ENCODE peak calls at places on chromosomes 6 and 20, in nine cellular contexts. One of them, this sample, is unnamed.

GRCh38 chr6:158057213-158057987 is 75.7 kb downstream of the SYNJ2 start:
- DNase-seq in non-pigmented ciliary epithelial cell: peak
- DNase-seq in fibroblast of pulmonary artery: peak
- DNase-seq in KBM-7: peak
- DNase-seq in heart right ventricle: no peak
- DNase-seq in nucleus accumbens: no peak
- DNase-seq in activated CD4-positive, alpha-beta T cell treated with anti-CD3 and anti-CD28 coated beads, Interleukin-2, amount 10 ng/mL, durations not matched to agents 7 days and 5 days: no peak
- DNase-seq in testis: no peak
- DNase-seq in NCI-H1092 treated with DMSO at 0.1 percent for 48 hours: no peak
- DNase-seq in this sample: no peak

GRCh38 chr6:56573142-56573541 is 69.5 kb downstream of the DST start:
- DNase-seq in non-pigmented ciliary epithelial cell: no peak
- DNase-seq in fibroblast of pulmonary artery: no peak
- DNase-seq in KBM-7: no peak
- DNase-seq in heart right ventricle: no peak
- DNase-seq in nucleus accumbens: no peak
- DNase-seq in activated CD4-positive, alpha-beta T cell treated with anti-CD3 and anti-CD28 coated beads, Interleukin-2, amount 10 ng/mL, durations not matched to agents 7 days and 5 days: no peak
- DNase-seq in testis: no peak
- DNase-seq in NCI-H1092 treated with DMSO at 0.1 percent for 48 hours: no peak
- DNase-seq in this sample: no peak

GRCh38 chr20:18138639-18139583 is 1.2 kb downstream of the KAT14 start:
- DNase-seq in non-pigmented ciliary epithelial cell: no peak
- DNase-seq in fibroblast of pulmonary artery: no peak
- DNase-seq in KBM-7: peak
- DNase-seq in heart right ventricle: no peak
- DNase-seq in nucleus accumbens: no peak
- DNase-seq in activated CD4-positive, alpha-beta T cell treated with anti-CD3 and anti-CD28 coated beads, Interleukin-2, amount 10 ng/mL, durations not matched to agents 7 days and 5 days: no peak
- DNase-seq in testis: no peak
- DNase-seq in NCI-H1092 treated with DMSO at 0.1 percent for 48 hours: no peak
- DNase-seq in this sample: no peak

GRCh38 chr6:37547564-37548061 is 47.9 kb upstream of the CCDC167 start:
- DNase-seq in non-pigmented ciliary epithelial cell: no peak
- DNase-seq in fibroblast of pulmonary artery: peak
- DNase-seq in KBM-7: no peak
- DNase-seq in heart right ventricle: peak
- DNase-seq in nucleus accumbens: no peak
- DNase-seq in activated CD4-positive, alpha-beta T cell treated with anti-CD3 and anti-CD28 coated beads, Interleukin-2, amount 10 ng/mL, durations not matched to agents 7 days and 5 days: peak
- DNase-seq in testis: peak
- DNase-seq in NCI-H1092 treated with DMSO at 0.1 percent for 48 hours: peak
- DNase-seq in this sample: peak

GRCh38 chr6:27238010-27238983 is 9.2 kb upstream of the PRSS16 start:
- DNase-seq in non-pigmented ciliary epithelial cell: no peak
- DNase-seq in fibroblast of pulmonary artery: peak
- DNase-seq in KBM-7: no peak
- DNase-seq in heart right ventricle: no peak
- DNase-seq in nucleus accumbens: no peak
- DNase-seq in activated CD4-positive, alpha-beta T cell treated with anti-CD3 and anti-CD28 coated beads, Interleukin-2, amount 10 ng/mL, durations not matched to agents 7 days and 5 days: no peak
- DNase-seq in testis: no peak
- DNase-seq in NCI-H1092 treated with DMSO at 0.1 percent for 48 hours: no peak
- DNase-seq in this sample: no peak

GRCh38 chr6:158799051-158799792 is 19.9 kb downstream of the EZR start:
- DNase-seq in non-pigmented ciliary epithelial cell: no peak
- DNase-seq in fibroblast of pulmonary artery: peak
- DNase-seq in KBM-7: no peak
- DNase-seq in heart right ventricle: peak
- DNase-seq in nucleus accumbens: no peak
- DNase-seq in activated CD4-positive, alpha-beta T cell treated with anti-CD3 and anti-CD28 coated beads, Interleukin-2, amount 10 ng/mL, durations not matched to agents 7 days and 5 days: no peak
- DNase-seq in testis: no peak
- DNase-seq in NCI-H1092 treated with DMSO at 0.1 percent for 48 hours: peak
- DNase-seq in this sample: no peak

GRCh38 chr20:24616258-24617079 is 147.0 kb downstream of the SYNDIG1 start:
- DNase-seq in non-pigmented ciliary epithelial cell: no peak
- DNase-seq in fibroblast of pulmonary artery: no peak
- DNase-seq in KBM-7: no peak
- DNase-seq in heart right ventricle: no peak
- DNase-seq in nucleus accumbens: no peak
- DNase-seq in activated CD4-positive, alpha-beta T cell treated with anti-CD3 and anti-CD28 coated beads, Interleukin-2, amount 10 ng/mL, durations not matched to agents 7 days and 5 days: no peak
- DNase-seq in testis: no peak
- DNase-seq in NCI-H1092 treated with DMSO at 0.1 percent for 48 hours: no peak
- DNase-seq in this sample: no peak

GRCh38 chr6:16301511-16301910 is 63.1 kb downstream of the GMPR start:
- DNase-seq in non-pigmented ciliary epithelial cell: no peak
- DNase-seq in fibroblast of pulmonary artery: no peak
- DNase-seq in KBM-7: no peak
- DNase-seq in heart right ventricle: no peak
- DNase-seq in nucleus accumbens: no peak
- DNase-seq in activated CD4-positive, alpha-beta T cell treated with anti-CD3 and anti-CD28 coated beads, Interleukin-2, amount 10 ng/mL, durations not matched to agents 7 days and 5 days: no peak
- DNase-seq in testis: no peak
- DNase-seq in NCI-H1092 treated with DMSO at 0.1 percent for 48 hours: no peak
- DNase-seq in this sample: no peak

GRCh38 chr20:17934141-17934862 is 34.3 kb downstream of the SNX5 start:
- DNase-seq in non-pigmented ciliary epithelial cell: no peak
- DNase-seq in fibroblast of pulmonary artery: no peak
- DNase-seq in KBM-7: no peak
- DNase-seq in heart right ventricle: no peak
- DNase-seq in nucleus accumbens: no peak
- DNase-seq in activated CD4-positive, alpha-beta T cell treated with anti-CD3 and anti-CD28 coated beads, Interleukin-2, amount 10 ng/mL, durations not matched to agents 7 days and 5 days: no peak
- DNase-seq in testis: no peak
- DNase-seq in NCI-H1092 treated with DMSO at 0.1 percent for 48 hours: no peak
- DNase-seq in this sample: no peak

GRCh38 chr20:56995635-56996075 is 270.8 kb downstream of the BMP7 start:
- DNase-seq in non-pigmented ciliary epithelial cell: no peak
- DNase-seq in fibroblast of pulmonary artery: peak
- DNase-seq in KBM-7: peak
- DNase-seq in heart right ventricle: no peak
- DNase-seq in nucleus accumbens: no peak
- DNase-seq in activated CD4-positive, alpha-beta T cell treated with anti-CD3 and anti-CD28 coated beads, Interleukin-2, amount 10 ng/mL, durations not matched to agents 7 days and 5 days: peak
- DNase-seq in testis: no peak
- DNase-seq in NCI-H1092 treated with DMSO at 0.1 percent for 48 hours: no peak
- DNase-seq in this sample: no peak

GRCh38 chr6:156809034-156809433 is 31.9 kb downstream of the ARID1B start:
- DNase-seq in non-pigmented ciliary epithelial cell: no peak
- DNase-seq in fibroblast of pulmonary artery: peak
- DNase-seq in KBM-7: peak
- DNase-seq in heart right ventricle: no peak
- DNase-seq in nucleus accumbens: no peak
- DNase-seq in activated CD4-positive, alpha-beta T cell treated with anti-CD3 and anti-CD28 coated beads, Interleukin-2, amount 10 ng/mL, durations not matched to agents 7 days and 5 days: no peak
- DNase-seq in testis: peak
- DNase-seq in NCI-H1092 treated with DMSO at 0.1 percent for 48 hours: no peak
- DNase-seq in this sample: no peak

GRCh38 chr6:21885532-21886089 is 292.1 kb downstream of the SOX4 start:
- DNase-seq in non-pigmented ciliary epithelial cell: peak
- DNase-seq in fibroblast of pulmonary artery: peak
- DNase-seq in KBM-7: no peak
- DNase-seq in heart right ventricle: peak
- DNase-seq in nucleus accumbens: peak
- DNase-seq in activated CD4-positive, alpha-beta T cell treated with anti-CD3 and anti-CD28 coated beads, Interleukin-2, amount 10 ng/mL, durations not matched to agents 7 days and 5 days: no peak
- DNase-seq in testis: peak
- DNase-seq in NCI-H1092 treated with DMSO at 0.1 percent for 48 hours: peak
- DNase-seq in this sample: no peak

This sample was measured in central memory CD8-positive, alpha-beta T cell.